ENCODE peak calls at places on chromosomes 2 and 18, in ten cellular contexts. J is stimulated activated CD4-positive, alpha-beta T cell treated with anti-CD3 and anti-CD28 coated beads, Interleukin-4, amount 100 ng/mL, for 1 hour; X is HTR-8/SVneo; Z is Calu3; U is AG08396; W is C1 segment of cervical spinal cord; B is HuH-7.5; S is A172; L is cardiac muscle cell; Q is NCI-H187 treated with DMSO at 0.1 percent for 48 hours. M is an unnamed sample.

GRCh38 chr2:103435010-103435409 is 673.2 kb downstream of the TMEM182 start:
- DNase-seq in J (peak), L (no peak), W (no peak), B (no peak), X (no peak), Q (no peak), Z (no peak), S (no peak), U (no peak), M (no peak)

GRCh38 chr2:6977095-6977777 is 60.0 kb downstream of the RNF144A start:
- DNase-seq in J (no peak), W (no peak), L (no peak), S (no peak), B (no peak), Q (no peak), X (no peak), Z (no peak), U (no peak), M (no peak)

GRCh38 chr18:49597152-49597551 is 35.3 kb downstream of the LIPG start:
- DNase-seq in J (no peak), S (no peak), U (no peak), L (no peak), X (no peak), Z (no peak), B (no peak), W (no peak), Q (no peak), M (no peak)

GRCh38 chr2:55885944-55886281 is 37.7 kb downstream of the EFEMP1 start:
- DNase-seq in Q (no peak), W (no peak), U (no peak), B (no peak), X (no peak), L (no peak), Z (no peak), J (no peak), S (no peak), M (no peak)

GRCh38 chr18:37565138-37565984 is at the start of gene CELF4:
- DNase-seq in Q (no peak), J (no peak), Z (no peak), X (no peak), U (peak), S (peak), L (peak), B (no peak), W (no peak), M (no peak)

GRCh38 chr2:75560768-75561565 is at the start of gene EVA1A:
- DNase-seq in X (peak), W (no peak), B (no peak), U (peak), Q (no peak), Z (peak), L (peak), J (peak), S (peak), M (no peak)

GRCh38 chr2:47784349-47784851 is 1.5 kb downstream of the MSH6 start:
- DNase-seq in Z (no peak), Q (no peak), L (no peak), X (no peak), J (no peak), S (no peak), W (no peak), U (no peak), B (no peak), M (no peak)

GRCh38 chr2:56185582-56186046 is 1.8 kb downstream of the CCDC85A start:
- DNase-seq in X (peak), J (no peak), B (peak), Q (no peak), Z (peak), S (peak), L (peak), U (peak), W (peak), M (no peak)

GRCh38 chr18:39872566-39872965 is 2082.5 kb upstream of the PIK3C3 start:
- DNase-seq in U (no peak), X (no peak), Z (no peak), L (no peak), S (no peak), J (no peak), B (no peak), W (no peak), Q (peak), M (no peak)

GRCh38 chr2:47299555-47299954 is 103.4 kb upstream of the MSH2 start:
- DNase-seq in Z (no peak), X (no peak), S (peak), L (no peak), U (no peak), B (no peak), W (no peak), J (no peak), Q (no peak), M (no peak)

GRCh38 chr2:130976591-130977237 is 116.5 kb downstream of the FAM168B start:
- DNase-seq in Z (no peak), W (no peak), L (no peak), Q (no peak), U (no peak), X (no peak), J (no peak), S (no peak), B (no peak), M (no peak)

GRCh38 chr18:51153659-51154371 is 43.7 kb downstream of the MEX3C start:
- DNase-seq in L (no peak), B (no peak), W (no peak), Z (no peak), J (peak), S (no peak), U (no peak), X (no peak), Q (no peak), M (no peak)

GRCh38 chr2:6325616-6326015 is 540.1 kb downstream of the CMPK2 start:
- DNase-seq in S (no peak), W (no peak), Q (no peak), U (no peak), X (no peak), J (no peak), B (no peak), L (no peak), Z (no peak), M (no peak)

GRCh38 chr2:55771612-55772011 is 78.0 kb upstream of the PNPT1 start:
- DNase-seq in S (peak), U (peak), W (no peak), B (peak), J (no peak), L (peak), X (peak), Z (no peak), Q (no peak), M (no peak)

GRCh38 chr2:17719562-17720371 is 33.8 kb downstream of the SMC6 start:
- DNase-seq in U (peak), Z (no peak), W (no peak), B (peak), S (peak), L (peak), X (peak), Q (no peak), J (no peak), M (no peak)

GRCh38 chr18:48800479-48800876 is 150.3 kb downstream of the SMAD7 start:
- DNase-seq in L (no peak), X (no peak), W (no peak), U (no peak), S (no peak), Q (no peak), Z (no peak), B (no peak), J (no peak), M (no peak)

GRCh38 chr2:239022437-239023260 is 174.8 kb downstream of the TWIST2 start:
- DNase-seq in J (no peak), U (no peak), Q (no peak), L (no peak), X (no peak), B (no peak), S (no peak), Z (no peak), W (no peak), M (no peak)

GRCh38 chr2:72779495-72779894 is 46.3 kb downstream of the EXOC6B start:
- DNase-seq in S (no peak), L (no peak), J (no peak), B (no peak), U (no peak), Q (no peak), Z (no peak), X (no peak), W (no peak), M (no peak)

GRCh38 chr2:43228782-43229659 is 2.6 kb upstream of the ZFP36L2 start:
- DNase-seq in U (no peak), W (no peak), J (no peak), X (no peak), Z (no peak), L (no peak), S (no peak), B (no peak), Q (no peak), M (no peak)

GRCh38 chr18:52700757-52701156 is 360.8 kb downstream of the DCC start:
- DNase-seq in Z (no peak), J (no peak), S (no peak), W (no peak), U (no peak), L (no peak), Q (no peak), B (no peak), X (no peak), M (no peak)

GRCh38 chr18:67634631-67635338 is 118.3 kb upstream of the DSEL start:
- DNase-seq in Z (no peak), J (no peak), L (peak), Q (no peak), S (no peak), B (no peak), U (no peak), X (no peak), W (no peak), M (no peak)

GRCh38 chr2:55231546-55232083 is 478 bp downstream of the CLHC1 start:
- DNase-seq in S (no peak), X (peak), W (no peak), Z (no peak), L (no peak), B (no peak), U (peak), J (no peak), Q (no peak), M (no peak)

GRCh38 chr2:159571540-159572260 is 44.6 kb downstream of the BAZ2B start:
- DNase-seq in J (no peak), Z (no peak), L (no peak), X (no peak), B (no peak), W (no peak), U (no peak), Q (no peak), S (no peak), M (no peak)

GRCh38 chr2:186457908-186458307 is 28.2 kb upstream of the ZC3H15 start:
- DNase-seq in U (no peak), S (no peak), Z (no peak), Q (no peak), W (no peak), X (no peak), J (no peak), B (no peak), L (no peak), M (no peak)

GRCh38 chr2:147547425-147547824 is 297.4 kb upstream of the ACVR2A start:
- DNase-seq in Q (no peak), U (no peak), Z (no peak), B (no peak), L (no peak), S (no peak), J (no peak), X (no peak), W (no peak), M (no peak)

GRCh38 chr2:57869763-57870344 is 176.8 kb upstream of the VRK2 start:
- DNase-seq in S (no peak), J (no peak), Z (no peak), X (no peak), L (no peak), Q (no peak), B (no peak), U (no peak), W (no peak), M (no peak)

GRCh38 chr2:2647156-2647555 is 316.1 kb upstream of the MYT1L start:
- DNase-seq in S (peak), Q (peak), W (no peak), X (peak), L (no peak), B (no peak), J (no peak), Z (no peak), U (no peak), M (no peak)

GRCh38 chr2:95376311-95377215 is 25.9 kb upstream of the FAHD2A start:
- DNase-seq in B (no peak), Q (no peak), L (no peak), U (no peak), Z (no peak), X (no peak), W (no peak), J (no peak), S (no peak), M (no peak)

GRCh38 chr2:239714116-239714515 is 311.0 kb downstream of the NDUFA10 start:
- DNase-seq in J (no peak), U (no peak), Z (no peak), S (no peak), W (no peak), Q (no peak), X (no peak), B (no peak), L (no peak), M (no peak)

GRCh38 chr18:78769502-78770113 is 210.0 kb upstream of the SALL3 start:
- DNase-seq in U (no peak), S (no peak), Q (no peak), W (no peak), Z (no peak), X (no peak), B (no peak), J (no peak), L (no peak), M (no peak)

GRCh38 chr2:96197541-96198255 is 10.9 kb downstream of the STARD7 start:
- DNase-seq in B (no peak), Z (no peak), L (no peak), Q (no peak), S (no peak), J (no peak), X (no peak), W (no peak), U (no peak), M (no peak)

GRCh38 chr2:167733750-167734149 is 513.6 kb downstream of the STK39 start:
- DNase-seq in X (no peak), U (no peak), W (no peak), J (no peak), Z (no peak), S (no peak), L (no peak), B (no peak), Q (no peak), M (no peak)

GRCh38 chr2:129733041-129733440 is 246.4 kb upstream of the RAB6C start:
- DNase-seq in J (no peak), Q (no peak), S (no peak), B (no peak), Z (no peak), W (no peak), L (no peak), U (no peak), X (no peak), M (no peak)

GRCh38 chr2:60352491-60353405 is 200.7 kb downstream of the BCL11A start:
- DNase-seq in U (no peak), J (no peak), W (no peak), Z (no peak), Q (no peak), X (no peak), B (no peak), S (no peak), L (no peak), M (no peak)

GRCh38 chr2:239664216-239664785 is 263.5 kb upstream of the HDAC4 start:
- DNase-seq in Z (no peak), U (no peak), Q (no peak), W (no peak), J (no peak), L (no peak), S (no peak), X (no peak), B (no peak), M (no peak)

GRCh38 chr2:239394346-239394945 is 6.4 kb downstream of the HDAC4 start:
- DNase-seq in S (no peak), X (no peak), B (no peak), W (no peak), U (no peak), L (no peak), Q (no peak), Z (no peak), J (no peak), M (no peak)

GRCh38 chr2:241702155-241702404 is 241 bp downstream of the ING5 start:
- DNase-seq in Z (peak), U (no peak), L (no peak), J (peak), Q (no peak), W (peak), S (no peak), X (peak), B (peak), M (peak)

GRCh38 chr2:4898706-4899105 is 793.5 kb upstream of the SOX11 start:
- DNase-seq in Z (peak), J (no peak), W (no peak), L (no peak), Q (no peak), B (no peak), S (peak), U (no peak), X (no peak), M (no peak)